ENCODE peak calls at places on chromosomes 7 and 10, in five cellular contexts. One of them, this sample, is unnamed.

GRCh38 chr10:70940834-70941568 is 52.6 kb upstream of the PCBD1 start:
- DNase-seq in GM23248: peak; percentile 20
- DNase-seq in aorta: no peak
- DNase-seq in ovary: no peak
- DNase-seq in DND-41: no peak
- DNase-seq in this sample: no peak

GRCh38 chr7:77538186-77538907 is 1.3 kb downstream of the PTPN12 start:
- DNase-seq in GM23248: peak; percentile 97
- DNase-seq in aorta: peak; percentile 92
- DNase-seq in ovary: peak; percentile 88
- DNase-seq in DND-41: no peak
- DNase-seq in this sample: peak; percentile 98

GRCh38 chr7:140512317-140513000 is 33.2 kb upstream of the MKRN1 start:
- DNase-seq in GM23248: peak; percentile 20
- DNase-seq in aorta: no peak
- DNase-seq in ovary: peak; percentile 58
- DNase-seq in DND-41: no peak
- DNase-seq in this sample: no peak

GRCh38 chr10:108249940-108250339 is 1085.4 kb upstream of the SORCS1 start:
- DNase-seq in GM23248: no peak
- DNase-seq in aorta: no peak
- DNase-seq in ovary: no peak
- DNase-seq in DND-41: no peak
- DNase-seq in this sample: no peak

GRCh38 chr10:123800821-123801220 is 90.8 kb downstream of the CPXM2 start:
- DNase-seq in GM23248: no peak
- DNase-seq in aorta: no peak
- DNase-seq in ovary: no peak
- DNase-seq in DND-41: no peak
- DNase-seq in this sample: no peak

GRCh38 chr10:5349362-5349761 is 15.4 kb upstream of the UCN3 start:
- DNase-seq in GM23248: no peak
- DNase-seq in aorta: no peak
- DNase-seq in ovary: no peak
- DNase-seq in DND-41: no peak
- DNase-seq in this sample: no peak

GRCh38 chr7:120645976-120646375 is 212.0 kb downstream of the TSPAN12 start:
- DNase-seq in GM23248: no peak
- DNase-seq in aorta: no peak
- DNase-seq in ovary: no peak
- DNase-seq in DND-41: no peak
- DNase-seq in this sample: no peak

GRCh38 chr7:34036069-34036920 is 131.0 kb downstream of the BMPER start:
- DNase-seq in GM23248: no peak
- DNase-seq in aorta: no peak
- DNase-seq in ovary: peak; percentile 57
- DNase-seq in DND-41: no peak
- DNase-seq in this sample: no peak

GRCh38 chr7:17336168-17336567 is 37.7 kb downstream of the AHR start:
- DNase-seq in GM23248: no peak
- DNase-seq in aorta: no peak
- DNase-seq in ovary: no peak
- DNase-seq in DND-41: no peak
- DNase-seq in this sample: no peak

DNA sequence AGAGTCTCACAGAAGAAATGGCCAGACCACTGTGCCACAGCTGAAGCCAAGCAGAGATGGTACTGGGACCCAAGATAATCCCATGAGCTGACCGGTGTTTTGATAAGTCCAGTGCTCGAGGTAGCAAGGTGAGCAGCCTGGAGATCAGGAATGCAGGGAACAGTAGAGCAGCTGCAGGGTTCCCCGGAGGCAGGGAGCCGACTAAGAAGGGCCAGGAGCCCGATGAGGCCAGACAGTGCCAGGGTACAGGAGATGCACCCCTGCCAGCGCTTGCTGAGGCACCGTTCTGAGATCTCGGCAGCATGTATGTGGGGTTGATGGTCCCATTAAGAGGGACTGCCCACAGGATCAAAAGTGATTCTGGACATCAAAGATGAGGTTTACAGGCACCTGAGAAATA is 47.1 kb downstream of the VSTM4 start:
- DNase-seq in GM23248: no peak
- DNase-seq in aorta: no peak
- DNase-seq in ovary: no peak
- DNase-seq in DND-41: no peak
- DNase-seq in this sample: no peak
- H3K4me1 ChIP-seq in GM23248: no peaks in the 10 kb centered on the region
- H3K4me1 ChIP-seq in aorta: no peaks in the 10 kb centered on the region
- H3K4me1 ChIP-seq in ovary: peaks cover 9% of the 10 kb centered on the region
- H3K4me1 ChIP-seq in DND-41: no peaks in the 10 kb centered on the region
- H3K4me1 ChIP-seq in this sample: no peaks in the 10 kb centered on the region

DNA sequence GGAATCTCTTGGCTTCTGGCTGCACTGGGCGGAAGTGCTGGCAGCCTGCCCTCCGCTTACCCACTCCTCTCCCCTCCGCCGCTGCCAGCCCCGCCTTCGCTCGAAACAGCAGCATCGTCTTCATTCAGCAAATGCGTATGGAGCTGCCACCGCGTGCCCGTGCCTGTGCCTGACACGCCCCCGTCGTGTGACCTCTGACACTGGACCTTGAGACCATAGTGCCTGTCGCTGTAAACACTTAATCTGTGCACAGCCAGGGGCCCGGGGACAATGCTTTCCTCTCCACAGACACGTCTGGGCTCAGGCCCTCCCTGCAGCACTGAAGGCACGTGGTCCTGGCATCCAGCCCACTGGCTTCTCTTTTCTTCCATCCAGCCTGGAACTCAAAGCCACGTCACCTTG is 174.3 kb upstream of the PPP2R2D start:
- DNase-seq in GM23248: peak; percentile 2
- DNase-seq in aorta: peak; percentile 84
- DNase-seq in ovary: peak; percentile 78
- DNase-seq in DND-41: no peak
- DNase-seq in this sample: no peak
- H3K4me3 ChIP-seq in GM23248: no peak overlapping the region
- H3K4me3 ChIP-seq in aorta: no peak overlapping the region
- H3K4me3 ChIP-seq in ovary: no peak overlapping the region
- H3K4me3 ChIP-seq in DND-41: no peak overlapping the region
- H3K4me3 ChIP-seq in this sample: no peak overlapping the region

DNA sequence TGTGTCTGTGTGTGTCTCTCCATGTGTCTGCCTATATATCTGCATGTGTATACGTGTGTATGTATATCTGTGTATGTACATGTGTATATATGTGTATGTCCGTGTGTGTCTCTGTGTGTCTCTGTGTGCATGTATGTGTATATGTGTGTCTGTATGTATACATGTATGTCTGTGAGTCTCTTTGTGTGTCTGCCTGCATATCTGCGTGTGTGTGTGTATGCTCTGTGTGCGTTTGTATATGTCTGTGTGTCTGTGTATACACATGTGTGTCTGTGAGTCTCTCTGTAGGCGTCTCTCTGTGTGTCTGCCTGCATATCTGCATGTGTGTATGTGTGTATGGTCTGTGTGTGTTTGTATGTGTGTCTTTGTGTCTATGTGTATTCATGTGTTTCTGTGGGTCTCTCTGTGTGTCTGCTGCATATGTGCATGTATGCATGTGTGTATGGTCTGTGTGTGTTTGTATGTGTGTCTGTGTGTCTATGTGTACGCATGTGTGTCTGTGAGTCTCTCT is 23.7 kb upstream of the KLF6 start:
- DNase-seq in GM23248: no peak
- DNase-seq in aorta: no peak
- DNase-seq in ovary: no peak
- DNase-seq in DND-41: no peak
- DNase-seq in this sample: no peak
- H3K4me1 ChIP-seq in GM23248: peaks cover 74% of the 10 kb centered on the region
- H3K4me1 ChIP-seq in aorta: peaks cover 4% of the 10 kb centered on the region
- H3K4me1 ChIP-seq in ovary: peaks cover 11% of the 10 kb centered on the region
- H3K4me1 ChIP-seq in DND-41: peaks cover 100% of the 10 kb centered on the region
- H3K4me1 ChIP-seq in this sample: peaks cover 73% of the 10 kb centered on the region

DNA sequence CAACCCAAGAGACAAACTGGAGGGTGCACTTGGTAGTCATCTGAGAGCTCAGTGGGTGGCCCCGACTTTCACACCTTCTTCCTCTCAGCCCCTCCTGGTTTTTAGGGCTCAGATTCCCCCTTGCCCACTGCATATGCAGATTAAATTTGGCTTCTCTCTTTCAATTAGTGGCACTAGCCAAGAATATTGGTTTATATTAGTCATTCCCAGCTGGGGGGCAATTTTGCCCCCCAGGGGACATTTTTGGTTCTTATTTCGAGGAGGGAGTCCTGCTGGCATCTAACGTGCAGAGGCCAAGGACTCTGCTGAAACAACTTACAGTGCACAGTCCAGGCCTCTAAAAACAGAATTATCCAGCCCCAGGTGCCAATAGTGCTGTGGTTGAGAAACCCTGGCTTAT is 216.0 kb downstream of the RPS24 start:
- DNase-seq in GM23248: no peak
- DNase-seq in aorta: no peak
- DNase-seq in ovary: no peak
- DNase-seq in DND-41: no peak
- DNase-seq in this sample: no peak
- H3K4me3 ChIP-seq in GM23248: no peak overlapping the region
- H3K4me3 ChIP-seq in aorta: no peak overlapping the region
- H3K4me3 ChIP-seq in ovary: no peak overlapping the region
- H3K4me3 ChIP-seq in DND-41: no peak overlapping the region
- H3K4me3 ChIP-seq in this sample: peak overlapping the region; percentile 74

GRCh38 chr7:105003875-105004510 is 10.0 kb upstream of the KMT2E start:
- DNase-seq in GM23248: peak; percentile 56
- DNase-seq in aorta: no peak
- DNase-seq in ovary: no peak
- DNase-seq in DND-41: no peak
- DNase-seq in this sample: peak; percentile 69

GRCh38 chr7:105009667-105010537 is 4.1 kb upstream of the KMT2E start:
- DNase-seq in GM23248: peak; percentile 30
- DNase-seq in aorta: no peak
- DNase-seq in ovary: no peak
- DNase-seq in DND-41: no peak
- DNase-seq in this sample: no peak

GRCh38 chr7:105006367-105007139 is 7.5 kb upstream of the KMT2E start:
- DNase-seq in GM23248: no peak
- DNase-seq in aorta: no peak
- DNase-seq in ovary: no peak
- DNase-seq in DND-41: no peak
- DNase-seq in this sample: no peak

GRCh38 chr7:105010538-105011523 is 3.2 kb upstream of the KMT2E start:
- DNase-seq in GM23248: peak; percentile 55
- DNase-seq in aorta: no peak
- DNase-seq in ovary: no peak
- DNase-seq in DND-41: no peak
- DNase-seq in this sample: peak; percentile 58

GRCh38 chr7:105007298-105007697 is 6.7 kb upstream of the KMT2E start:
- DNase-seq in GM23248: no peak
- DNase-seq in aorta: no peak
- DNase-seq in ovary: no peak
- DNase-seq in DND-41: no peak
- DNase-seq in this sample: no peak
- H3K4me1 ChIP-seq in GM23248: peaks cover 66% of the 10 kb centered on the region
- H3K4me1 ChIP-seq in aorta: peaks cover 7% of the 10 kb centered on the region
- H3K4me1 ChIP-seq in ovary: peaks cover 20% of the 10 kb centered on the region
- H3K4me1 ChIP-seq in DND-41: peaks cover 75% of the 10 kb centered on the region
- H3K4me1 ChIP-seq in this sample: peaks cover 76% of the 10 kb centered on the region

DNA sequence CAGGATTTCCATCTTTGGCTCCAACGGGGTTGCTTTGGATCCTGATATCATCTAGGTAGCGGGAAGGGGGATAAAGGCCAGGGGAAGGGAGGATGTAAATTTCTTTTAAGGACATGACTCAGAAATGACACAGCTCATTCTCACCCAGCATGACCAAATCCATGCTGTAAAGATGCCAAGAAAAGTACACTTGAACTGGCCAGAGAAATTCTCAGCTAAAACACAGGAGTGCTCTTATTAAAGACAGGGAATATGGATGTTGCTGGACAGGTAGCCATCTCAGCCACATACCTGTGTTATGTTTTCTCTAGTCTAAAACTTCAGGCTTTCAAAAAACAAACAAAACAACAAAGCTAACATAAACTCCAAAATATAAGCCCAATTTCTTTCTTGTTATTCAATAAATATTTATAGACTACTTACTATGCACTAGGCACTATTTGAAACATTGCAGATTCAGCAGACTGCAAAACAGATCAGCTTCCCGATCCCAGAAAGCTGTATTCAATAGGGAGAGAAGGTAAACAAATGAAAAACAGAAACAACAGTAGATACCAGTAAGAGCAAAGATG is 68.2 kb downstream of the NAMPT start:
- DNase-seq in GM23248: peak; percentile 96
- DNase-seq in aorta: no peak
- DNase-seq in ovary: no peak
- DNase-seq in DND-41: no peak
- DNase-seq in this sample: peak; percentile 94
- H3K4me3 ChIP-seq in GM23248: peak overlapping the region; percentile 53
- H3K4me3 ChIP-seq in aorta: no peak overlapping the region
- H3K4me3 ChIP-seq in ovary: no peak overlapping the region
- H3K4me3 ChIP-seq in DND-41: no peak overlapping the region
- H3K4me3 ChIP-seq in this sample: peak overlapping the region; percentile 47